ENCODE peak calls at places on chromosomes 3 and 15, in eight cellular contexts. C is natural killer cell; A is fibroblast of mammary gland; O is activated CD4-positive, alpha-beta memory T cell treated with anti-CD3 and anti-CD28 coated beads, Interleukin-2, amount 10 ng/mL, durations not matched to agents 7 days and 5 days; M is NCI-H2107; U is AG10803; H is naive thymus-derived CD4-positive, alpha-beta T cell; N is stimulated activated CD4-positive, alpha-beta T cell treated with anti-CD3 and anti-CD28 coated beads, TNF-alpha, amount 100 ng/mL, for 4 hours. F is an unnamed sample.

GRCh38 chr3:119237299-119237698 is 3.4 kb downstream of the B4GALT4 start:
- DNase-seq in M (no peak), H (no peak), N (no peak), A (no peak), C (no peak), O (no peak), U (peak), F (no peak)

GRCh38 chr3:48695113-48695753 is 9.5 kb upstream of the NCKIPSD start:
- DNase-seq in N (no peak), O (no peak), H (no peak), M (no peak), C (no peak), U (peak), A (peak), F (no peak)

GRCh38 chr3:161350916-161351315 is 20.4 kb downstream of the SPTSSB start:
- DNase-seq in N (no peak), O (no peak), A (peak), U (no peak), H (no peak), M (no peak), C (no peak), F (no peak)

GRCh38 chr3:186057594-186057993 is 51.3 kb downstream of the ETV5 start:
- DNase-seq in C (no peak), H (no peak), U (peak), O (no peak), M (no peak), N (no peak), A (peak), F (no peak)

GRCh38 chr15:64667736-64668161 is 107.6 kb downstream of the RBPMS2 start:
- DNase-seq in O (no peak), N (no peak), M (no peak), C (no peak), H (no peak), U (peak), A (peak), F (no peak)

GRCh38 chr15:40339621-40339945 is 1.2 kb downstream of the CCDC9B start:
- DNase-seq in H (no peak), C (no peak), O (no peak), A (no peak), M (no peak), N (no peak), U (no peak), F (no peak)

GRCh38 chr15:31374986-31375385 is 48.4 kb downstream of the KLF13 start:
- DNase-seq in H (no peak), N (no peak), A (no peak), C (no peak), M (no peak), O (no peak), U (no peak), F (no peak)

GRCh38 chr3:151372063-151372820 is 12.3 kb downstream of the P2RY12 start:
- DNase-seq in N (no peak), A (peak), H (no peak), U (peak), M (no peak), O (no peak), C (no peak), F (no peak)

F was measured in esophagus muscularis mucosa.